ENCODE peak calls at places on chromosome X, in nine cellular contexts. One of them, this sample, is unnamed.

GRCh38 chrX:41923925-41924693 is 755 bp upstream of the CASK start:
- DNase-seq in body of pancreas: peak
- DNase-seq in IMR-90: peak
- DNase-seq in prostate gland: peak
- DNase-seq in A549: peak
- DNase-seq in transverse colon: peak
- DNase-seq in right lobe of liver: peak
- DNase-seq in stomach: peak
- DNase-seq in HCT116: peak
- DNase-seq in this sample: peak

GRCh38 chrX:10939384-10939783 is 171.7 kb upstream of the HCCS start:
- DNase-seq in body of pancreas: no peak
- DNase-seq in IMR-90: peak
- DNase-seq in prostate gland: peak
- DNase-seq in A549: peak
- DNase-seq in transverse colon: no peak
- DNase-seq in right lobe of liver: no peak
- DNase-seq in stomach: no peak
- DNase-seq in HCT116: no peak
- DNase-seq in this sample: no peak

GRCh38 chrX:10175317-10175871 is 18.6 kb downstream of the CLCN4 start:
- DNase-seq in body of pancreas: no peak
- DNase-seq in IMR-90: peak
- DNase-seq in prostate gland: no peak
- DNase-seq in A549: no peak
- DNase-seq in transverse colon: no peak
- DNase-seq in right lobe of liver: no peak
- DNase-seq in stomach: no peak
- DNase-seq in HCT116: no peak
- DNase-seq in this sample: no peak

GRCh38 chrX:74383611-74384010 is 37.7 kb upstream of the SLC16A2 start:
- DNase-seq in body of pancreas: peak
- DNase-seq in IMR-90: peak
- DNase-seq in prostate gland: peak
- DNase-seq in A549: peak
- DNase-seq in transverse colon: peak
- DNase-seq in right lobe of liver: peak
- DNase-seq in stomach: peak
- DNase-seq in HCT116: peak
- DNase-seq in this sample: peak

GRCh38 chrX:20118065-20118824 is 1.5 kb upstream of the MAP7D2 start:
- DNase-seq in body of pancreas: peak
- DNase-seq in IMR-90: no peak
- DNase-seq in prostate gland: no peak
- DNase-seq in A549: no peak
- DNase-seq in transverse colon: peak
- DNase-seq in right lobe of liver: no peak
- DNase-seq in stomach: peak
- DNase-seq in HCT116: no peak
- DNase-seq in this sample: no peak

GRCh38 chrX:42096262-42096939 is 173.0 kb upstream of the CASK start:
- DNase-seq in body of pancreas: no peak
- DNase-seq in IMR-90: peak
- DNase-seq in prostate gland: no peak
- DNase-seq in A549: peak
- DNase-seq in transverse colon: no peak
- DNase-seq in right lobe of liver: no peak
- DNase-seq in stomach: peak
- DNase-seq in HCT116: peak
- DNase-seq in this sample: no peak

GRCh38 chrX:150182176-150182575 is 180.9 kb upstream of the MAMLD1 start:
- DNase-seq in body of pancreas: no peak
- DNase-seq in IMR-90: peak
- DNase-seq in prostate gland: no peak
- DNase-seq in A549: no peak
- DNase-seq in transverse colon: no peak
- DNase-seq in right lobe of liver: no peak
- DNase-seq in stomach: no peak
- DNase-seq in HCT116: no peak
- DNase-seq in this sample: no peak

GRCh38 chrX:72568406-72569092 is 4.1 kb downstream of the HDAC8 start:
- DNase-seq in body of pancreas: no peak
- DNase-seq in IMR-90: peak
- DNase-seq in prostate gland: no peak
- DNase-seq in A549: no peak
- DNase-seq in transverse colon: no peak
- DNase-seq in right lobe of liver: no peak
- DNase-seq in stomach: no peak
- DNase-seq in HCT116: no peak
- DNase-seq in this sample: no peak

GRCh38 chrX:75603833-75604232 is 81.0 kb upstream of the ZDHHC15 start:
- DNase-seq in body of pancreas: no peak
- DNase-seq in IMR-90: peak
- DNase-seq in prostate gland: no peak
- DNase-seq in A549: peak
- DNase-seq in transverse colon: no peak
- DNase-seq in right lobe of liver: no peak
- DNase-seq in stomach: no peak
- DNase-seq in HCT116: no peak
- DNase-seq in this sample: no peak

GRCh38 chrX:105313596-105313995 is 93.1 kb upstream of the TEX13A start:
- DNase-seq in body of pancreas: no peak
- DNase-seq in IMR-90: no peak
- DNase-seq in prostate gland: no peak
- DNase-seq in A549: no peak
- DNase-seq in transverse colon: no peak
- DNase-seq in right lobe of liver: no peak
- DNase-seq in stomach: no peak
- DNase-seq in HCT116: no peak
- DNase-seq in this sample: no peak

GRCh38 chrX:100413231-100413630 is 3.2 kb upstream of the PCDH19 start:
- DNase-seq in body of pancreas: peak
- DNase-seq in IMR-90: peak
- DNase-seq in prostate gland: peak
- DNase-seq in A549: peak
- DNase-seq in transverse colon: peak
- DNase-seq in right lobe of liver: peak
- DNase-seq in stomach: peak
- DNase-seq in HCT116: no peak
- DNase-seq in this sample: peak

GRCh38 chrX:10755477-10756334 is 135.3 kb upstream of the MID1 start:
- DNase-seq in body of pancreas: peak
- DNase-seq in IMR-90: peak
- DNase-seq in prostate gland: peak
- DNase-seq in A549: peak
- DNase-seq in transverse colon: no peak
- DNase-seq in right lobe of liver: no peak
- DNase-seq in stomach: no peak
- DNase-seq in HCT116: no peak
- DNase-seq in this sample: peak

GRCh38 chrX:125744914-125745313 is 421.2 kb downstream of the DCAF12L2 start:
- DNase-seq in body of pancreas: no peak
- DNase-seq in IMR-90: no peak
- DNase-seq in prostate gland: no peak
- DNase-seq in A549: no peak
- DNase-seq in transverse colon: no peak
- DNase-seq in right lobe of liver: no peak
- DNase-seq in stomach: no peak
- DNase-seq in HCT116: no peak
- DNase-seq in this sample: no peak

GRCh38 chrX:153074935-153075334 is 2.7 kb downstream of the PNMA6A start:
- DNase-seq in body of pancreas: no peak
- DNase-seq in IMR-90: no peak
- DNase-seq in prostate gland: no peak
- DNase-seq in A549: no peak
- DNase-seq in transverse colon: no peak
- DNase-seq in right lobe of liver: no peak
- DNase-seq in stomach: no peak
- DNase-seq in HCT116: no peak
- DNase-seq in this sample: no peak

GRCh38 chrX:68693481-68694410 is 46.3 kb downstream of the STARD8 start:
- DNase-seq in body of pancreas: peak
- DNase-seq in IMR-90: peak
- DNase-seq in prostate gland: peak
- DNase-seq in A549: no peak
- DNase-seq in transverse colon: peak
- DNase-seq in right lobe of liver: peak
- DNase-seq in stomach: peak
- DNase-seq in HCT116: no peak
- DNase-seq in this sample: peak

GRCh38 chrX:79270401-79270800 is 96.7 kb downstream of the ITM2A start:
- DNase-seq in body of pancreas: no peak
- DNase-seq in IMR-90: no peak
- DNase-seq in prostate gland: no peak
- DNase-seq in A549: no peak
- DNase-seq in transverse colon: peak
- DNase-seq in right lobe of liver: no peak
- DNase-seq in stomach: peak
- DNase-seq in HCT116: no peak
- DNase-seq in this sample: peak

GRCh38 chrX:45771114-45771513 is 570.4 kb upstream of the DIPK2B start:
- DNase-seq in body of pancreas: no peak
- DNase-seq in IMR-90: peak
- DNase-seq in prostate gland: peak
- DNase-seq in A549: peak
- DNase-seq in transverse colon: peak
- DNase-seq in right lobe of liver: no peak
- DNase-seq in stomach: peak
- DNase-seq in HCT116: peak
- DNase-seq in this sample: no peak

DNA sequence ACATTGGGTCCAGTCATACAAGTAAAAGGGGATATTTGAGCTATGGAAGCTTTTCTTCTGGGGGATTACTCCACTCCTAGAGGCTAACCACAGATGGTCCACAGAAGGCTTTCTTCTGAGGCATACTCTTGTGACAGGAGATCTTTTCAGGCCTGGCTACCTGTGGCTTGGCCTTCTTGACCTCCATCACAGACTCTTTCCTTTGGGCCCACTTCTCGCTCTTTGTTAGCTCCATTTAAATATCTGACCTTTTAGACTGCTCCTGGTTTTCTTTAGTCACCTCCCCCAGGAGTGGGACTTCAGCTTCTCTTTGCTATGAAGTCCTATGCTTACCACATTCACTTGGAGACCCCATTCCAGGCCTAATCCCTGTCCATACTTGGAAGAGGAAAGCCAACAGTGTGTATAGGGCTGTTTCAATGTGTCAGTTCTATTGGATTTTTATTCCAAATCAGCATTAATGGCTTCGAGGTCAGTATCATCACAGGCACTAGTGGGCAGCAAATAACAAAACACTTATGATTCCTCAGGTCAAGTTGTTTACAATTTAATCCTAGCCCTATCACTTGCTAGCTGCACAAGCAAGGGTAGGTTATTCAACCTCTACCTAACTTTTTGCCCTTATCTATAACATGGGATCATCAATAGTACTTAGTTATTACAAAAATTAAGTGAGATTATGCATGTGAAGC is 26.3 kb downstream of the GPC3 start:
- DNase-seq in body of pancreas: no peak
- DNase-seq in IMR-90: no peak
- DNase-seq in prostate gland: no peak
- DNase-seq in A549: no peak
- DNase-seq in transverse colon: no peak
- DNase-seq in right lobe of liver: no peak
- DNase-seq in stomach: no peak
- DNase-seq in HCT116: no peak
- DNase-seq in this sample: no peak
- TF ChIP-seq POLR2A in body of pancreas: no peak
- TF ChIP-seq POLR2A in IMR-90: no peak
- TF ChIP-seq POLR2A in prostate gland: no peak
- TF ChIP-seq POLR2A in A549: no peak
- TF ChIP-seq POLR2A in transverse colon: no peak
- TF ChIP-seq POLR2A in right lobe of liver: no peak
- TF ChIP-seq POLR2A in stomach: no peak
- TF ChIP-seq POLR2A in HCT116: no peak
- TF ChIP-seq POLR2A in this sample: no peak

GRCh38 chrX:118536687-118537461 is 41.3 kb downstream of the DOCK11 start:
- DNase-seq in body of pancreas: no peak
- DNase-seq in IMR-90: peak
- DNase-seq in prostate gland: no peak
- DNase-seq in A549: peak
- DNase-seq in transverse colon: no peak
- DNase-seq in right lobe of liver: no peak
- DNase-seq in stomach: no peak
- DNase-seq in HCT116: no peak
- DNase-seq in this sample: peak
- TF ChIP-seq CTCF in body of pancreas: peak
- TF ChIP-seq CTCF in IMR-90: peak
- TF ChIP-seq CTCF in prostate gland: no peak
- TF ChIP-seq CTCF in A549: peak
- TF ChIP-seq CTCF in transverse colon: peak
- TF ChIP-seq CTCF in right lobe of liver: no peak
- TF ChIP-seq CTCF in stomach: no peak
- TF ChIP-seq CTCF in HCT116: peak
- TF ChIP-seq CTCF in this sample: peak

DNA sequence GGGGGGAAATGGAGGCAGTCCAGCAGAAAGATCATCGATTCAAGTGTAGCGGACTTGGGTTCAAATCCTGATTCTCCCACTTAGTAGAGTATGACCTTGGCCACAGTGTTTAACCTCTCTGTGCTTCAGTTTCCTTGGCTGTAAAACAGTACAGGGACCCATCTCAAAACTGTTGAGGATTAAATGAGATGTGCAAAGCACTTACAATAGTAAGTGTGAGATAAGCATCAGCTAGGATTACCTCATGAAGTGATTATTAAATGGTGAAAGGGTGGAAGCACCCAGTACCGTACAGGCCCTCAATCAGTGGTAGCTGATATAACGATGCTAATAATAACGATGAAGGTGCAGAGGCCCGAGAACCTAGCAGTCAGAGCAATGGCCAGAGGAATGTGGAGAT is 45.1 kb downstream of the PRPS1 start:
- DNase-seq in body of pancreas: no peak
- DNase-seq in IMR-90: no peak
- DNase-seq in prostate gland: no peak
- DNase-seq in A549: no peak
- DNase-seq in transverse colon: no peak
- DNase-seq in right lobe of liver: no peak
- DNase-seq in stomach: no peak
- DNase-seq in HCT116: no peak
- DNase-seq in this sample: no peak
- H3K4me3 ChIP-seq in body of pancreas: no peak
- H3K4me3 ChIP-seq in IMR-90: no peak
- H3K4me3 ChIP-seq in prostate gland: no peak
- H3K4me3 ChIP-seq in A549: no peak
- H3K4me3 ChIP-seq in transverse colon: no peak
- H3K4me3 ChIP-seq in right lobe of liver: no peak
- H3K4me3 ChIP-seq in stomach: no peak
- H3K4me3 ChIP-seq in HCT116: no peak
- H3K4me3 ChIP-seq in this sample: no peak

DNA sequence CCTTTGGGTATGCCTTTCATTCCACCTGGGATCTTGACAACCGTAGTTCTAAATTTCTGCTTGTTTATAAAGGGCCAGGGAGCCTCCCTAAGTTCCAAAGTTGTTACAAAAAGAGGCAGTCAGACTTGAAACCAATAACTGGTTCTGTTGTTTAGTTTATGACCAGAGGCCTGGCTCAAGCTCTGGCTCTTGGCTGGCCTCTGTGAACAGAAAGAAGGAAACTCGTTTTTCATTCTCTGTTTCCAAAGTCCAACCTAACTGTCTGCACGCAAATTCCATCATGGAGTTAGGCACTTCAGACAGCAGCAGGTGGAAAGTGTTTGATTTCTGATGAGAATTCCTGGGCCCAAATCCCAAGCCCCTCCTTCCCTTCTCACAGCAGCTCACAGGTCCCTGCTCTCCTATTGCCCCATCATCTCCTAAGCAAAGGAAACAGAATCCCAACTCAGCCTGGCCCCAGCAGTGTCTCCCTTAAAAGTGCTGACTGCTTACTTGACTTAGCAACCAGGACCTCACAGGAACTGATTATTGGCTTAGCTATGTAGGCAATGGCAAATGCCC is 42.8 kb upstream of the FGF16 start:
- DNase-seq in body of pancreas: no peak
- DNase-seq in IMR-90: no peak
- DNase-seq in prostate gland: no peak
- DNase-seq in A549: no peak
- DNase-seq in transverse colon: no peak
- DNase-seq in right lobe of liver: no peak
- DNase-seq in stomach: no peak
- DNase-seq in HCT116: no peak
- DNase-seq in this sample: no peak
- TF ChIP-seq POLR2A in body of pancreas: no peak
- TF ChIP-seq POLR2A in IMR-90: no peak
- TF ChIP-seq POLR2A in prostate gland: no peak
- TF ChIP-seq POLR2A in A549: no peak
- TF ChIP-seq POLR2A in transverse colon: no peak
- TF ChIP-seq POLR2A in right lobe of liver: no peak
- TF ChIP-seq POLR2A in stomach: no peak
- TF ChIP-seq POLR2A in HCT116: no peak
- TF ChIP-seq POLR2A in this sample: no peak